ENCODE peak calls at places on chromosomes 16 and 17, in eight cellular contexts. One of them, this sample, is unnamed.
A peak's percentile ranks its signal among the peaks of the same experiment; 100 is the strongest.

GRCh38 chr16:24609740-24610420 is 70.5 kb downstream of the RBBP6 start:
- DNase-seq in CD8-positive, alpha-beta T cell: no peak
- DNase-seq in upper lobe of right lung: peak; percentile 74
- DNase-seq in A549: no peak
- DNase-seq in sigmoid colon: peak; percentile 88
- DNase-seq in gastrocnemius medialis: no peak
- DNase-seq in adrenal gland: peak; percentile 76
- DNase-seq in fibroblast of lung: peak; percentile 66
- DNase-seq in this sample: peak; percentile 78

GRCh38 chr16:85448557-85449194 is 164.4 kb upstream of the GSE1 start:
- DNase-seq in CD8-positive, alpha-beta T cell: peak; percentile 63
- DNase-seq in upper lobe of right lung: peak; percentile 78
- DNase-seq in A549: no peak
- DNase-seq in adrenal gland: no peak
- DNase-seq in gastrocnemius medialis: no peak
- DNase-seq in fibroblast of lung: no peak
- DNase-seq in sigmoid colon: no peak
- DNase-seq in this sample: no peak

GRCh38 chr16:55042556-55043432 is 112.1 kb downstream of the IRX5 start:
- DNase-seq in sigmoid colon: peak; percentile 40
- DNase-seq in fibroblast of lung: no peak
- DNase-seq in A549: no peak
- DNase-seq in adrenal gland: no peak
- DNase-seq in gastrocnemius medialis: no peak
- DNase-seq in CD8-positive, alpha-beta T cell: no peak
- DNase-seq in upper lobe of right lung: no peak
- DNase-seq in this sample: no peak

GRCh38 chr17:19531780-19532501 is 1.7 kb upstream of the SLC47A1 start:
- DNase-seq in gastrocnemius medialis: no peak
- DNase-seq in upper lobe of right lung: no peak
- DNase-seq in sigmoid colon: no peak
- DNase-seq in CD8-positive, alpha-beta T cell: no peak
- DNase-seq in adrenal gland: no peak
- DNase-seq in fibroblast of lung: no peak
- DNase-seq in A549: no peak
- DNase-seq in this sample: no peak

GRCh38 chr17:73286863-73287296 is 24.9 kb downstream of the CDC42EP4 start:
- DNase-seq in fibroblast of lung: peak; percentile 76
- DNase-seq in sigmoid colon: no peak
- DNase-seq in adrenal gland: peak; percentile 66
- DNase-seq in CD8-positive, alpha-beta T cell: no peak
- DNase-seq in gastrocnemius medialis: no peak
- DNase-seq in upper lobe of right lung: no peak
- DNase-seq in A549: no peak
- DNase-seq in this sample: no peak

GRCh38 chr16:13767215-13767614 is 152.7 kb upstream of the ERCC4 start:
- DNase-seq in gastrocnemius medialis: no peak
- DNase-seq in adrenal gland: no peak
- DNase-seq in A549: no peak
- DNase-seq in upper lobe of right lung: no peak
- DNase-seq in CD8-positive, alpha-beta T cell: no peak
- DNase-seq in fibroblast of lung: no peak
- DNase-seq in sigmoid colon: no peak
- DNase-seq in this sample: no peak

GRCh38 chr16:17266606-17267313 is 204.0 kb downstream of the XYLT1 start:
- DNase-seq in fibroblast of lung: no peak
- DNase-seq in upper lobe of right lung: no peak
- DNase-seq in adrenal gland: peak; percentile 93
- DNase-seq in sigmoid colon: no peak
- DNase-seq in A549: no peak
- DNase-seq in gastrocnemius medialis: peak; percentile 66
- DNase-seq in CD8-positive, alpha-beta T cell: no peak
- DNase-seq in this sample: no peak

GRCh38 chr17:27558842-27559505 is 72.0 kb upstream of the LGALS9 start:
- DNase-seq in CD8-positive, alpha-beta T cell: no peak
- DNase-seq in upper lobe of right lung: no peak
- DNase-seq in fibroblast of lung: no peak
- DNase-seq in A549: no peak
- DNase-seq in adrenal gland: no peak
- DNase-seq in sigmoid colon: no peak
- DNase-seq in gastrocnemius medialis: no peak
- DNase-seq in this sample: no peak

GRCh38 chr17:73841431-73842060 is 197.3 kb upstream of the SDK2 start:
- DNase-seq in CD8-positive, alpha-beta T cell: no peak
- DNase-seq in sigmoid colon: no peak
- DNase-seq in A549: peak; percentile 54
- DNase-seq in gastrocnemius medialis: no peak
- DNase-seq in fibroblast of lung: no peak
- DNase-seq in adrenal gland: no peak
- DNase-seq in upper lobe of right lung: no peak
- DNase-seq in this sample: no peak

GRCh38 chr17:59668816-59669215 is 38.4 kb downstream of the PTRH2 start:
- DNase-seq in fibroblast of lung: peak; percentile 98
- DNase-seq in CD8-positive, alpha-beta T cell: no peak
- DNase-seq in upper lobe of right lung: no peak
- DNase-seq in A549: no peak
- DNase-seq in adrenal gland: no peak
- DNase-seq in gastrocnemius medialis: no peak
- DNase-seq in sigmoid colon: no peak
- DNase-seq in this sample: no peak

GRCh38 chr17:28926786-28927185 is 23.9 kb upstream of the DHRS13 start:
- DNase-seq in gastrocnemius medialis: no peak
- DNase-seq in upper lobe of right lung: no peak
- DNase-seq in fibroblast of lung: peak; percentile 17
- DNase-seq in sigmoid colon: no peak
- DNase-seq in A549: no peak
- DNase-seq in CD8-positive, alpha-beta T cell: no peak
- DNase-seq in adrenal gland: no peak
- DNase-seq in this sample: no peak

GRCh38 chr16:12426122-12426521 is 377.6 kb downstream of the CPPED1 start:
- DNase-seq in upper lobe of right lung: no peak
- DNase-seq in sigmoid colon: no peak
- DNase-seq in gastrocnemius medialis: no peak
- DNase-seq in A549: no peak
- DNase-seq in adrenal gland: no peak
- DNase-seq in CD8-positive, alpha-beta T cell: no peak
- DNase-seq in fibroblast of lung: peak; percentile 48
- DNase-seq in this sample: no peak

GRCh38 chr17:36851230-36851629 is 86.0 kb upstream of the LHX1 start:
- DNase-seq in fibroblast of lung: peak; percentile 36
- DNase-seq in CD8-positive, alpha-beta T cell: no peak
- DNase-seq in adrenal gland: no peak
- DNase-seq in gastrocnemius medialis: no peak
- DNase-seq in A549: peak; percentile 76
- DNase-seq in sigmoid colon: no peak
- DNase-seq in upper lobe of right lung: no peak
- DNase-seq in this sample: no peak

GRCh38 chr16:1351582-1352362 is at the start of the genes GNPTG and TSR3:
- DNase-seq in fibroblast of lung: peak; percentile 84
- DNase-seq in A549: peak; percentile 56
- DNase-seq in upper lobe of right lung: peak; percentile 93
- DNase-seq in adrenal gland: peak; percentile 80
- DNase-seq in gastrocnemius medialis: peak; percentile 78
- DNase-seq in sigmoid colon: peak; percentile 93
- DNase-seq in CD8-positive, alpha-beta T cell: peak; percentile 82
- DNase-seq in this sample: peak; percentile 89

GRCh38 chr17:81471804-81472456 is 40.7 kb downstream of the ACTG1 start:
- DNase-seq in CD8-positive, alpha-beta T cell: no peak
- DNase-seq in adrenal gland: peak; percentile 54
- DNase-seq in fibroblast of lung: peak; percentile 19
- DNase-seq in sigmoid colon: peak; percentile 97
- DNase-seq in A549: peak; percentile 94
- DNase-seq in gastrocnemius medialis: peak; percentile 80
- DNase-seq in upper lobe of right lung: no peak
- DNase-seq in this sample: no peak

GRCh38 chr16:25481636-25482035 is 210.1 kb upstream of the HS3ST4 start:
- DNase-seq in CD8-positive, alpha-beta T cell: no peak
- DNase-seq in sigmoid colon: no peak
- DNase-seq in fibroblast of lung: peak; percentile 9
- DNase-seq in gastrocnemius medialis: no peak
- DNase-seq in upper lobe of right lung: no peak
- DNase-seq in A549: no peak
- DNase-seq in adrenal gland: no peak
- DNase-seq in this sample: no peak

GRCh38 chr17:57930239-57930638 is 25.0 kb downstream of the CUEDC1 start:
- DNase-seq in sigmoid colon: no peak
- DNase-seq in CD8-positive, alpha-beta T cell: no peak
- DNase-seq in gastrocnemius medialis: no peak
- DNase-seq in A549: no peak
- DNase-seq in adrenal gland: no peak
- DNase-seq in fibroblast of lung: no peak
- DNase-seq in upper lobe of right lung: no peak
- DNase-seq in this sample: no peak
- TF ChIP-seq CTCF in sigmoid colon: no peak
- TF ChIP-seq CTCF in CD8-positive, alpha-beta T cell: no peak
- TF ChIP-seq CTCF in gastrocnemius medialis: no peak
- TF ChIP-seq CTCF in A549: no peak
- TF ChIP-seq CTCF in adrenal gland: no peak
- TF ChIP-seq CTCF in fibroblast of lung: no peak
- TF ChIP-seq CTCF in upper lobe of right lung: no peak
- TF ChIP-seq CTCF in this sample: no peak

GRCh38 chr16:81611721-81612120 is 167.1 kb downstream of the CMIP start:
- DNase-seq in sigmoid colon: no peak
- DNase-seq in CD8-positive, alpha-beta T cell: no peak
- DNase-seq in fibroblast of lung: no peak
- DNase-seq in gastrocnemius medialis: no peak
- DNase-seq in adrenal gland: no peak
- DNase-seq in upper lobe of right lung: no peak
- DNase-seq in A549: no peak
- DNase-seq in this sample: no peak
- H3K27ac ChIP-seq in sigmoid colon: no peak overlapping the region
- H3K27ac ChIP-seq in CD8-positive, alpha-beta T cell: no peak overlapping the region
- H3K27ac ChIP-seq in fibroblast of lung: no peak overlapping the region
- H3K27ac ChIP-seq in gastrocnemius medialis: peak overlapping the region; percentile 54
- H3K27ac ChIP-seq in adrenal gland: peak overlapping the region; percentile 69
- H3K27ac ChIP-seq in upper lobe of right lung: peak overlapping the region; percentile 55
- H3K27ac ChIP-seq in A549: peak overlapping the region; percentile 70
- H3K27ac ChIP-seq in this sample: peak overlapping the region; percentile 7

GRCh38 chr16:4319454-4319853 is 3.6 kb downstream of the GLIS2 start:
- DNase-seq in CD8-positive, alpha-beta T cell: peak; percentile 29
- DNase-seq in A549: no peak
- DNase-seq in sigmoid colon: peak; percentile 76
- DNase-seq in upper lobe of right lung: peak; percentile 73
- DNase-seq in fibroblast of lung: no peak
- DNase-seq in gastrocnemius medialis: no peak
- DNase-seq in adrenal gland: no peak
- DNase-seq in this sample: no peak

GRCh38 chr16:4318171-4318910 is 2.5 kb downstream of the GLIS2 start:
- DNase-seq in sigmoid colon: no peak
- DNase-seq in adrenal gland: no peak
- DNase-seq in fibroblast of lung: peak; percentile 60
- DNase-seq in CD8-positive, alpha-beta T cell: no peak
- DNase-seq in gastrocnemius medialis: no peak
- DNase-seq in upper lobe of right lung: no peak
- DNase-seq in A549: no peak
- DNase-seq in this sample: no peak

GRCh38 chr16:4321286-4322120 is 5.6 kb downstream of the GLIS2 start:
- DNase-seq in gastrocnemius medialis: no peak
- DNase-seq in adrenal gland: no peak
- DNase-seq in fibroblast of lung: no peak
- DNase-seq in sigmoid colon: peak; percentile 66
- DNase-seq in upper lobe of right lung: no peak
- DNase-seq in CD8-positive, alpha-beta T cell: no peak
- DNase-seq in A549: no peak
- DNase-seq in this sample: no peak

GRCh38 chr16:4320571-4321137 is 4.8 kb downstream of the GLIS2 start:
- DNase-seq in sigmoid colon: peak; percentile 65
- DNase-seq in A549: no peak
- DNase-seq in fibroblast of lung: no peak
- DNase-seq in upper lobe of right lung: no peak
- DNase-seq in CD8-positive, alpha-beta T cell: no peak
- DNase-seq in gastrocnemius medialis: no peak
- DNase-seq in adrenal gland: no peak
- DNase-seq in this sample: no peak

GRCh38 chr16:4320030-4320429 is 4.2 kb downstream of the GLIS2 start:
- DNase-seq in adrenal gland: no peak
- DNase-seq in gastrocnemius medialis: no peak
- DNase-seq in A549: no peak
- DNase-seq in upper lobe of right lung: no peak
- DNase-seq in fibroblast of lung: no peak
- DNase-seq in CD8-positive, alpha-beta T cell: no peak
- DNase-seq in sigmoid colon: peak; percentile 73
- DNase-seq in this sample: peak; percentile 80
- H3K4me1 ChIP-seq in adrenal gland: peaks cover 84% of the 10 kb centered on the region
- H3K4me1 ChIP-seq in gastrocnemius medialis: peaks cover 25% of the 10 kb centered on the region
- H3K4me1 ChIP-seq in A549: peaks cover 76% of the 10 kb centered on the region
- H3K4me1 ChIP-seq in upper lobe of right lung: peaks cover 63% of the 10 kb centered on the region
- H3K4me1 ChIP-seq in fibroblast of lung: peaks cover 35% of the 10 kb centered on the region
- H3K4me1 ChIP-seq in CD8-positive, alpha-beta T cell: peaks cover 22% of the 10 kb centered on the region
- H3K4me1 ChIP-seq in sigmoid colon: peaks cover 89% of the 10 kb centered on the region
- H3K4me1 ChIP-seq in this sample: peaks cover 55% of the 10 kb centered on the region

GRCh38 chr16:71461686-71462648 is at the start of gene ZNF23:
- DNase-seq in A549: peak; percentile 93
- DNase-seq in sigmoid colon: peak; percentile 94
- DNase-seq in adrenal gland: peak; percentile 90
- DNase-seq in gastrocnemius medialis: peak; percentile 72
- DNase-seq in upper lobe of right lung: peak; percentile 94
- DNase-seq in CD8-positive, alpha-beta T cell: peak; percentile 71
- DNase-seq in fibroblast of lung: peak; percentile 72
- DNase-seq in this sample: peak; percentile 18
- TF ChIP-seq CTCF in A549: no peak
- TF ChIP-seq CTCF in sigmoid colon: no peak
- TF ChIP-seq CTCF in adrenal gland: no peak
- TF ChIP-seq CTCF in gastrocnemius medialis: no peak
- TF ChIP-seq CTCF in upper lobe of right lung: no peak
- TF ChIP-seq CTCF in CD8-positive, alpha-beta T cell: peak; percentile 29
- TF ChIP-seq CTCF in fibroblast of lung: no peak
- TF ChIP-seq CTCF in this sample: no peak

GRCh38 chr17:57110152-57110542 is 25.1 kb downstream of the AKAP1 start:
- DNase-seq in sigmoid colon: peak; percentile 93
- DNase-seq in upper lobe of right lung: no peak
- DNase-seq in gastrocnemius medialis: peak; percentile 93
- DNase-seq in A549: no peak
- DNase-seq in fibroblast of lung: no peak
- DNase-seq in CD8-positive, alpha-beta T cell: no peak
- DNase-seq in adrenal gland: peak; percentile 38
- DNase-seq in this sample: no peak
- H3K27ac ChIP-seq in sigmoid colon: peak overlapping the region; percentile 77
- H3K27ac ChIP-seq in upper lobe of right lung: no peak overlapping the region
- H3K27ac ChIP-seq in gastrocnemius medialis: peak overlapping the region; percentile 95
- H3K27ac ChIP-seq in A549: no peak overlapping the region
- H3K27ac ChIP-seq in fibroblast of lung: no peak overlapping the region
- H3K27ac ChIP-seq in CD8-positive, alpha-beta T cell: no peak overlapping the region
- H3K27ac ChIP-seq in adrenal gland: peak overlapping the region; percentile 17
- H3K27ac ChIP-seq in this sample: peak overlapping the region; percentile 91

GRCh38 chr17:50214986-50215730 is 13.7 kb upstream of the COL1A1 start:
- DNase-seq in CD8-positive, alpha-beta T cell: no peak
- DNase-seq in gastrocnemius medialis: no peak
- DNase-seq in sigmoid colon: no peak
- DNase-seq in upper lobe of right lung: no peak
- DNase-seq in adrenal gland: no peak
- DNase-seq in fibroblast of lung: no peak
- DNase-seq in A549: no peak
- DNase-seq in this sample: no peak
- H3K4me1 ChIP-seq in CD8-positive, alpha-beta T cell: peaks cover 9% of the 10 kb centered on the region
- H3K4me1 ChIP-seq in gastrocnemius medialis: peaks cover 4% of the 10 kb centered on the region
- H3K4me1 ChIP-seq in sigmoid colon: peaks cover 56% of the 10 kb centered on the region
- H3K4me1 ChIP-seq in upper lobe of right lung: peaks cover 50% of the 10 kb centered on the region
- H3K4me1 ChIP-seq in adrenal gland: peaks cover 8% of the 10 kb centered on the region
- H3K4me1 ChIP-seq in fibroblast of lung: peaks cover 42% of the 10 kb centered on the region
- H3K4me1 ChIP-seq in A549: peaks cover 47% of the 10 kb centered on the region
- H3K4me1 ChIP-seq in this sample: peaks cover 46% of the 10 kb centered on the region